ENCODE peak calls at places on chromosomes 5 and 9, in ten cellular contexts. V is astrocyte of the spinal cord, Q is cardiac muscle cell, O is adipocyte, N is NCI-H510A, P is ascending aorta, S is NCI-H460, F is activated B cell treated with CpG ODN at 0.5 μM for 24 hours, I is NCI-H1694, L is GM03348. E is an unnamed sample.

GRCh38 chr9:130915096-130915447 is 18.5 kb upstream of the QRFP start:
- DNase-seq in V (no peak), Q (no peak), O (no peak), N (no peak), P (no peak), S (no peak), F (no peak), I (no peak), L (no peak), E (no peak)

GRCh38 chr9:109012876-109013677 is at the start of gene CTNNAL1:
- DNase-seq in V (peak; percentile 86), Q (peak; percentile 92), O (peak; percentile 95), N (peak; percentile 71), P (peak; percentile 81), S (peak; percentile 85), F (peak; percentile 88), I (no peak), L (peak; percentile 99), E (no peak)

GRCh38 chr5:154756203-154756870 is 1.2 kb downstream of the LARP1 start:
- DNase-seq in V (no peak), Q (peak; percentile 22), O (peak; percentile 60), N (peak; percentile 33), P (no peak), S (no peak), F (peak; percentile 48), I (no peak), L (peak; percentile 51), E (no peak)

GRCh38 chr5:180522350-180522749 is 28.2 kb downstream of the CNOT6 start:
- DNase-seq in V (no peak), Q (peak; percentile 6), O (peak; percentile 24), N (no peak), P (no peak), S (no peak), F (no peak), I (no peak), L (no peak), E (no peak)

GRCh38 chr5:142881727-142882126 is 111.5 kb downstream of the ARHGAP26 start:
- DNase-seq in V (no peak), Q (no peak), O (no peak), N (no peak), P (no peak), S (no peak), F (no peak), I (no peak), L (no peak), E (peak; percentile 70)

GRCh38 chr9:115522928-115523327 is 405.0 kb upstream of the TNC start:
- DNase-seq in V (no peak), Q (no peak), O (no peak), N (no peak), P (no peak), S (no peak), F (no peak), I (no peak), L (no peak), E (no peak)

GRCh38 chr5:176660860-176661641 is 13.8 kb downstream of the TSPAN17 start:
- DNase-seq in V (peak; percentile 68), Q (peak; percentile 81), O (peak; percentile 89), N (no peak), P (no peak), S (peak; percentile 75), F (peak; percentile 72), I (peak; percentile 49), L (peak; percentile 95), E (no peak)

GRCh38 chr9:20940447-20941176 is 90.8 kb downstream of the HACD4 start:
- DNase-seq in V (no peak), Q (no peak), O (peak; percentile 36), N (no peak), P (no peak), S (no peak), F (no peak), I (no peak), L (no peak), E (no peak)

GRCh38 chr5:173458819-173459218 is 130.6 kb upstream of the STC2 start:
- DNase-seq in V (no peak), Q (peak; percentile 82), O (peak; percentile 72), N (no peak), P (no peak), S (no peak), F (no peak), I (no peak), L (no peak), E (no peak)

GRCh38 chr9:3939820-3940219 is 360.0 kb downstream of the GLIS3 start:
- DNase-seq in V (no peak), Q (no peak), O (no peak), N (no peak), P (no peak), S (no peak), F (no peak), I (no peak), L (no peak), E (no peak)

GRCh38 chr5:139639619-139640431 is 8.3 kb upstream of the CXXC5 start:
- DNase-seq in V (no peak), Q (no peak), O (no peak), N (no peak), P (no peak), S (no peak), F (no peak), I (no peak), L (no peak), E (no peak)

GRCh38 chr5:35783551-35783950 is 73.1 kb upstream of the IL7R start:
- DNase-seq in V (no peak), Q (no peak), O (no peak), N (no peak), P (no peak), S (no peak), F (no peak), I (no peak), L (no peak), E (no peak)

GRCh38 chr5:56003179-56003578 is 8.4 kb upstream of the IL6ST start:
- DNase-seq in V (peak; percentile 42), Q (peak; percentile 42), O (peak; percentile 76), N (no peak), P (no peak), S (no peak), F (no peak), I (no peak), L (peak; percentile 39), E (no peak)

GRCh38 chr5:85320495-85320894 is 935.8 kb upstream of the EDIL3 start:
- DNase-seq in V (no peak), Q (no peak), O (no peak), N (no peak), P (no peak), S (no peak), F (no peak), I (no peak), L (no peak), E (no peak)

GRCh38 chr5:40043916-40044315 is 619.1 kb upstream of the DAB2 start:
- DNase-seq in V (peak; percentile 10), Q (no peak), O (no peak), N (no peak), P (no peak), S (no peak), F (no peak), I (no peak), L (no peak), E (no peak)

GRCh38 chr9:88280816-88281382 is 107.3 kb upstream of the SPIN1 start:
- DNase-seq in V (peak; percentile 67), Q (peak; percentile 16), O (no peak), N (no peak), P (no peak), S (no peak), F (no peak), I (no peak), L (no peak), E (no peak)

GRCh38 chr5:130773813-130774212 is 391.2 kb downstream of the HINT1 start:
- DNase-seq in V (peak; percentile 3), Q (no peak), O (no peak), N (no peak), P (no peak), S (no peak), F (no peak), I (no peak), L (no peak), E (no peak)

GRCh38 chr9:94639045-94639995 is at the start of gene FBP1:
- DNase-seq in V (no peak), Q (peak; percentile 28), O (no peak), N (peak; percentile 67), P (no peak), S (no peak), F (peak; percentile 55), I (no peak), L (peak; percentile 43), E (no peak)

GRCh38 chr5:206406-206805 is 11.5 kb downstream of the CCDC127 start:
- DNase-seq in V (peak; percentile 59), Q (peak; percentile 67), O (no peak), N (no peak), P (no peak), S (no peak), F (no peak), I (no peak), L (no peak), E (no peak)

GRCh38 chr5:164312801-164313200 is 807.4 kb downstream of the MAT2B start:
- DNase-seq in V (no peak), Q (no peak), O (no peak), N (no peak), P (no peak), S (no peak), F (no peak), I (no peak), L (no peak), E (no peak)